ENCODE peak calls at places on chromosomes 13 and 19, in five cellular contexts. G is fibroblast of mammary gland, N is AG04450, R is astrocyte of the spinal cord, L is WTC11. Z is an unnamed sample.

GRCh38 chr13:110250258-110250891 is 56.6 kb downstream of the COL4A1 start:
- DNase-seq in R (peak), G (peak), L (no peak), N (no peak), Z (peak)

GRCh38 chr19:1250374-1251232 is 2.2 kb downstream of the MIDN start:
- DNase-seq in G (no peak), N (no peak), R (peak), L (peak), Z (no peak)

GRCh38 chr13:101307181-101307701 is 109.1 kb downstream of the NALCN start:
- DNase-seq in G (peak), R (peak), L (no peak), N (peak), Z (no peak)

GRCh38 chr19:17489392-17490030 is 19.2 kb downstream of the SLC27A1 start:
- DNase-seq in L (no peak), N (no peak), G (no peak), R (no peak), Z (no peak)

GRCh38 chr13:39510296-39510695 is 92.7 kb downstream of the LHFPL6 start:
- DNase-seq in R (no peak), G (no peak), L (no peak), N (no peak), Z (no peak)

GRCh38 chr19:31436121-31436776 is 87.0 kb upstream of the TSHZ3 start:
- DNase-seq in G (peak), L (no peak), N (no peak), R (no peak), Z (no peak)

GRCh38 chr19:28485300-28485699 is 727.7 kb downstream of the UQCRFS1 start:
- DNase-seq in R (no peak), L (no peak), N (no peak), G (no peak), Z (no peak)

GRCh38 chr13:110415669-110416068 is 108.6 kb downstream of the COL4A2 start:
- DNase-seq in N (no peak), L (no peak), G (peak), R (no peak), Z (peak)

GRCh38 chr13:38542601-38543000 is 144.3 kb upstream of the FREM2 start:
- DNase-seq in N (no peak), G (peak), R (peak), L (no peak), Z (no peak)

GRCh38 chr19:12603714-12604113 is 6.9 kb downstream of the ZNF490 start:
- DNase-seq in L (no peak), N (no peak), G (no peak), R (peak), Z (no peak)

GRCh38 chr13:107942030-107942617 is 273.2 kb downstream of the LIG4 start:
- DNase-seq in L (no peak), G (no peak), N (no peak), R (no peak), Z (no peak)

GRCh38 chr13:42474954-42475353 is 99.0 kb upstream of the TNFSF11 start:
- DNase-seq in G (peak), N (peak), L (no peak), R (peak), Z (no peak)